ENCODE peak calls at places on chromosomes 5 and 9, in eight cellular contexts. One of them, this sample, is unnamed.

GRCh38 chr5:100520348-100520747 is 14.8 kb upstream of the FAM174A start:
- DNase-seq in fibroblast of pulmonary artery: no peak
- DNase-seq in lower lobe of right lung: no peak
- DNase-seq in GM12865: no peak
- DNase-seq in cardiac muscle cell: no peak
- DNase-seq in HFF-Myc: no peak
- DNase-seq in right lobe of liver: no peak
- DNase-seq in upper lobe of right lung: no peak
- DNase-seq in this sample: no peak

GRCh38 chr9:91930475-91930874 is 19.6 kb downstream of the ROR2 start:
- DNase-seq in HFF-Myc: no peak
- DNase-seq in right lobe of liver: no peak
- DNase-seq in fibroblast of pulmonary artery: peak
- DNase-seq in lower lobe of right lung: no peak
- DNase-seq in upper lobe of right lung: no peak
- DNase-seq in GM12865: no peak
- DNase-seq in cardiac muscle cell: peak
- DNase-seq in this sample: peak

GRCh38 chr5:171391996-171392577 is 4.4 kb downstream of the NPM1 start:
- DNase-seq in lower lobe of right lung: no peak
- DNase-seq in right lobe of liver: no peak
- DNase-seq in HFF-Myc: no peak
- DNase-seq in upper lobe of right lung: no peak
- DNase-seq in cardiac muscle cell: no peak
- DNase-seq in fibroblast of pulmonary artery: no peak
- DNase-seq in GM12865: no peak
- DNase-seq in this sample: no peak

GRCh38 chr9:2016411-2017208 is 1.5 kb downstream of the SMARCA2 start:
- DNase-seq in lower lobe of right lung: peak
- DNase-seq in HFF-Myc: peak
- DNase-seq in cardiac muscle cell: peak
- DNase-seq in upper lobe of right lung: peak
- DNase-seq in right lobe of liver: peak
- DNase-seq in GM12865: peak
- DNase-seq in fibroblast of pulmonary artery: peak
- DNase-seq in this sample: peak

GRCh38 chr5:41508696-41509398 is 1.6 kb downstream of the PLCXD3 start:
- DNase-seq in fibroblast of pulmonary artery: peak
- DNase-seq in HFF-Myc: no peak
- DNase-seq in GM12865: no peak
- DNase-seq in lower lobe of right lung: no peak
- DNase-seq in upper lobe of right lung: no peak
- DNase-seq in right lobe of liver: no peak
- DNase-seq in cardiac muscle cell: peak
- DNase-seq in this sample: no peak

GRCh38 chr5:147690595-147690994 is 91.9 kb downstream of the JAKMIP2 start:
- DNase-seq in cardiac muscle cell: peak
- DNase-seq in right lobe of liver: no peak
- DNase-seq in GM12865: no peak
- DNase-seq in HFF-Myc: no peak
- DNase-seq in lower lobe of right lung: no peak
- DNase-seq in upper lobe of right lung: no peak
- DNase-seq in fibroblast of pulmonary artery: no peak
- DNase-seq in this sample: no peak

GRCh38 chr5:122165574-122166021 is 36.3 kb downstream of the ZNF474 start:
- DNase-seq in GM12865: no peak
- DNase-seq in right lobe of liver: no peak
- DNase-seq in fibroblast of pulmonary artery: peak
- DNase-seq in HFF-Myc: no peak
- DNase-seq in cardiac muscle cell: no peak
- DNase-seq in upper lobe of right lung: no peak
- DNase-seq in lower lobe of right lung: no peak
- DNase-seq in this sample: peak

GRCh38 chr5:171336486-171337206 is 27.6 kb downstream of the TLX3 start:
- DNase-seq in cardiac muscle cell: peak
- DNase-seq in upper lobe of right lung: no peak
- DNase-seq in lower lobe of right lung: no peak
- DNase-seq in GM12865: peak
- DNase-seq in fibroblast of pulmonary artery: peak
- DNase-seq in HFF-Myc: peak
- DNase-seq in right lobe of liver: no peak
- DNase-seq in this sample: peak

GRCh38 chr5:93572773-93573626 is 8.0 kb downstream of the NR2F1-AS1 start:
- DNase-seq in lower lobe of right lung: no peak
- DNase-seq in GM12865: no peak
- DNase-seq in fibroblast of pulmonary artery: peak
- DNase-seq in HFF-Myc: no peak
- DNase-seq in upper lobe of right lung: no peak
- DNase-seq in cardiac muscle cell: no peak
- DNase-seq in right lobe of liver: no peak
- DNase-seq in this sample: peak

GRCh38 chr9:106619211-106619610 is 243.8 kb upstream of the ZNF462 start:
- DNase-seq in lower lobe of right lung: no peak
- DNase-seq in fibroblast of pulmonary artery: peak
- DNase-seq in upper lobe of right lung: no peak
- DNase-seq in GM12865: no peak
- DNase-seq in cardiac muscle cell: no peak
- DNase-seq in HFF-Myc: no peak
- DNase-seq in right lobe of liver: no peak
- DNase-seq in this sample: peak

GRCh38 chr5:177520906-177521513 is 4.2 kb upstream of the DDX41 start:
- DNase-seq in lower lobe of right lung: no peak
- DNase-seq in fibroblast of pulmonary artery: no peak
- DNase-seq in HFF-Myc: no peak
- DNase-seq in GM12865: no peak
- DNase-seq in cardiac muscle cell: no peak
- DNase-seq in right lobe of liver: no peak
- DNase-seq in upper lobe of right lung: peak
- DNase-seq in this sample: no peak

GRCh38 chr5:176414704-176415103 is 1.6 kb downstream of the CLTB start:
- DNase-seq in lower lobe of right lung: no peak
- DNase-seq in cardiac muscle cell: no peak
- DNase-seq in right lobe of liver: no peak
- DNase-seq in upper lobe of right lung: no peak
- DNase-seq in HFF-Myc: no peak
- DNase-seq in GM12865: no peak
- DNase-seq in fibroblast of pulmonary artery: no peak
- DNase-seq in this sample: no peak

GRCh38 chr5:92687793-92688467 is 893.1 kb downstream of the NR2F1-AS1 start:
- DNase-seq in HFF-Myc: peak
- DNase-seq in right lobe of liver: no peak
- DNase-seq in upper lobe of right lung: no peak
- DNase-seq in cardiac muscle cell: peak
- DNase-seq in fibroblast of pulmonary artery: peak
- DNase-seq in lower lobe of right lung: no peak
- DNase-seq in GM12865: peak
- DNase-seq in this sample: peak

GRCh38 chr5:142748568-142749249 is 21.5 kb upstream of the ARHGAP26 start:
- DNase-seq in upper lobe of right lung: peak
- DNase-seq in cardiac muscle cell: peak
- DNase-seq in GM12865: peak
- DNase-seq in right lobe of liver: no peak
- DNase-seq in lower lobe of right lung: peak
- DNase-seq in HFF-Myc: no peak
- DNase-seq in fibroblast of pulmonary artery: no peak
- DNase-seq in this sample: no peak

GRCh38 chr5:134507495-134507894 is 18.0 kb upstream of the JADE2 start:
- DNase-seq in GM12865: no peak
- DNase-seq in HFF-Myc: no peak
- DNase-seq in upper lobe of right lung: no peak
- DNase-seq in fibroblast of pulmonary artery: no peak
- DNase-seq in right lobe of liver: no peak
- DNase-seq in cardiac muscle cell: no peak
- DNase-seq in lower lobe of right lung: no peak
- DNase-seq in this sample: no peak
- H3K4me3 ChIP-seq in GM12865: no peak
- H3K4me3 ChIP-seq in HFF-Myc: no peak
- H3K4me3 ChIP-seq in upper lobe of right lung: no peak
- H3K4me3 ChIP-seq in fibroblast of pulmonary artery: no peak
- H3K4me3 ChIP-seq in right lobe of liver: peak
- H3K4me3 ChIP-seq in cardiac muscle cell: no peak
- H3K4me3 ChIP-seq in lower lobe of right lung: peak
- H3K4me3 ChIP-seq in this sample: no peak

GRCh38 chr9:876425-876824 is 34.9 kb downstream of the DMRT1 start:
- DNase-seq in HFF-Myc: no peak
- DNase-seq in right lobe of liver: no peak
- DNase-seq in upper lobe of right lung: no peak
- DNase-seq in GM12865: no peak
- DNase-seq in fibroblast of pulmonary artery: no peak
- DNase-seq in lower lobe of right lung: no peak
- DNase-seq in cardiac muscle cell: no peak
- DNase-seq in this sample: no peak

GRCh38 chr9:880725-881124 is 39.2 kb downstream of the DMRT1 start:
- DNase-seq in right lobe of liver: no peak
- DNase-seq in GM12865: peak
- DNase-seq in upper lobe of right lung: no peak
- DNase-seq in lower lobe of right lung: no peak
- DNase-seq in fibroblast of pulmonary artery: no peak
- DNase-seq in HFF-Myc: no peak
- DNase-seq in cardiac muscle cell: no peak
- DNase-seq in this sample: no peak

GRCh38 chr9:882416-882931 is 41.0 kb downstream of the DMRT1 start:
- DNase-seq in lower lobe of right lung: no peak
- DNase-seq in fibroblast of pulmonary artery: no peak
- DNase-seq in right lobe of liver: no peak
- DNase-seq in cardiac muscle cell: no peak
- DNase-seq in GM12865: peak
- DNase-seq in HFF-Myc: no peak
- DNase-seq in upper lobe of right lung: no peak
- DNase-seq in this sample: no peak

GRCh38 chr9:875119-875962 is 33.8 kb downstream of the DMRT1 start:
- DNase-seq in GM12865: peak
- DNase-seq in cardiac muscle cell: no peak
- DNase-seq in upper lobe of right lung: no peak
- DNase-seq in lower lobe of right lung: no peak
- DNase-seq in fibroblast of pulmonary artery: no peak
- DNase-seq in HFF-Myc: no peak
- DNase-seq in right lobe of liver: no peak
- DNase-seq in this sample: no peak

GRCh38 chr9:878239-878638 is 36.7 kb downstream of the DMRT1 start:
- DNase-seq in lower lobe of right lung: no peak
- DNase-seq in cardiac muscle cell: no peak
- DNase-seq in fibroblast of pulmonary artery: no peak
- DNase-seq in GM12865: no peak
- DNase-seq in right lobe of liver: no peak
- DNase-seq in HFF-Myc: no peak
- DNase-seq in upper lobe of right lung: no peak
- DNase-seq in this sample: no peak
- TF ChIP-seq CTCF in lower lobe of right lung: no peak
- TF ChIP-seq CTCF in cardiac muscle cell: no peak
- TF ChIP-seq CTCF in fibroblast of pulmonary artery: no peak
- TF ChIP-seq CTCF in GM12865: no peak
- TF ChIP-seq CTCF in right lobe of liver: no peak
- TF ChIP-seq CTCF in HFF-Myc: no peak
- TF ChIP-seq CTCF in upper lobe of right lung: no peak
- TF ChIP-seq CTCF in this sample: no peak

GRCh38 chr5:172769324-172769597 is 1.7 kb downstream of the DUSP1 start:
- DNase-seq in right lobe of liver: no peak
- DNase-seq in cardiac muscle cell: no peak
- DNase-seq in fibroblast of pulmonary artery: no peak
- DNase-seq in HFF-Myc: no peak
- DNase-seq in lower lobe of right lung: no peak
- DNase-seq in GM12865: no peak
- DNase-seq in upper lobe of right lung: no peak
- DNase-seq in this sample: no peak
- H3K4me3 ChIP-seq in right lobe of liver: peak
- H3K4me3 ChIP-seq in cardiac muscle cell: peak
- H3K4me3 ChIP-seq in fibroblast of pulmonary artery: peak
- H3K4me3 ChIP-seq in HFF-Myc: peak
- H3K4me3 ChIP-seq in lower lobe of right lung: peak
- H3K4me3 ChIP-seq in GM12865: peak
- H3K4me3 ChIP-seq in upper lobe of right lung: peak
- H3K4me3 ChIP-seq in this sample: peak

GRCh38 chr9:36893911-36894310 is 140.2 kb downstream of the PAX5 start:
- DNase-seq in GM12865: no peak
- DNase-seq in HFF-Myc: no peak
- DNase-seq in upper lobe of right lung: no peak
- DNase-seq in cardiac muscle cell: no peak
- DNase-seq in lower lobe of right lung: no peak
- DNase-seq in fibroblast of pulmonary artery: no peak
- DNase-seq in right lobe of liver: no peak
- DNase-seq in this sample: no peak
- TF ChIP-seq CTCF in GM12865: no peak
- TF ChIP-seq CTCF in HFF-Myc: no peak
- TF ChIP-seq CTCF in upper lobe of right lung: no peak
- TF ChIP-seq CTCF in cardiac muscle cell: no peak
- TF ChIP-seq CTCF in lower lobe of right lung: no peak
- TF ChIP-seq CTCF in fibroblast of pulmonary artery: no peak
- TF ChIP-seq CTCF in right lobe of liver: no peak
- TF ChIP-seq CTCF in this sample: no peak

GRCh38 chr5:163330723-163331668 is 106.4 kb upstream of the CCNG1 start:
- DNase-seq in upper lobe of right lung: no peak
- DNase-seq in cardiac muscle cell: no peak
- DNase-seq in GM12865: no peak
- DNase-seq in right lobe of liver: no peak
- DNase-seq in lower lobe of right lung: no peak
- DNase-seq in fibroblast of pulmonary artery: no peak
- DNase-seq in HFF-Myc: no peak
- DNase-seq in this sample: no peak
- H3K4me3 ChIP-seq in upper lobe of right lung: no peak
- H3K4me3 ChIP-seq in cardiac muscle cell: no peak
- H3K4me3 ChIP-seq in GM12865: no peak
- H3K4me3 ChIP-seq in right lobe of liver: no peak
- H3K4me3 ChIP-seq in lower lobe of right lung: no peak
- H3K4me3 ChIP-seq in fibroblast of pulmonary artery: no peak
- H3K4me3 ChIP-seq in HFF-Myc: no peak
- H3K4me3 ChIP-seq in this sample: no peak

DNA sequence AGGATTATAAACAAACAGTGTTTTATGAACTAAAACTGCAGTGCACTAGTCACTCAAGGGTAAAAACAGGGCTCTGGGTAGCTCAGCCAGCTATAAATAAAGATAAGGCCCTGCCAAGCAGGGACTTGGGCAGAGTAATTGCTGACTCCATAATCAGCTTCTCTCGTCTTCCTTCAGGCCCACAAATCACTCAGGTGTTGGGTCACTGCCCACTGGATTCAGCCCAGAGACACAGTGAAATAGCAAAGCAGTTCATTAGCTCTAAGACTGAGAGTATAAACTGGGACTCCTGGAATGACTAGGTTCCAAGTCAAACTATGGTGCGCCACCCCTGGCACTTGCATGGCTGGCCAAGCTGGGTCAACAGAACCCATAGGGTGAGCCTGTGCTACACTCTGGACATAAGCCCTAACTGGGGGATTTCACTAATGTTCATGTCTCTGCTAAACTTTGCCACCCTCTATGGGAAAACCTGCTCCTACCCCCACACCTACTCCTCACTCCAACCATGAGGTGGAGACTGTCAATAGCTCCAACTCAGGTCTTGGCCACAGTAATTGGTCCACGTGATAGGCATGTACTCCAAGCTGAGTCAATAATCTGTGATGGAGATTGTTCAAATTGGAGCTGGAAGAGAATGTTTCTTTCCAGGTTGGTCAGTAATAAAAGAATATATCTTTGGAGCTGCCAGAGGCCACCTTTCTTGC is 158.5 kb downstream of the SLIT3 start:
- DNase-seq in cardiac muscle cell: no peak
- DNase-seq in fibroblast of pulmonary artery: no peak
- DNase-seq in lower lobe of right lung: no peak
- DNase-seq in GM12865: no peak
- DNase-seq in upper lobe of right lung: no peak
- DNase-seq in right lobe of liver: no peak
- DNase-seq in HFF-Myc: no peak
- DNase-seq in this sample: no peak
- TF ChIP-seq CTCF in cardiac muscle cell: no peak
- TF ChIP-seq CTCF in fibroblast of pulmonary artery: no peak
- TF ChIP-seq CTCF in lower lobe of right lung: no peak
- TF ChIP-seq CTCF in GM12865: no peak
- TF ChIP-seq CTCF in upper lobe of right lung: no peak
- TF ChIP-seq CTCF in right lobe of liver: no peak
- TF ChIP-seq CTCF in HFF-Myc: no peak
- TF ChIP-seq CTCF in this sample: no peak

This sample was measured in astrocyte of the spinal cord.